ENCODE peak calls at places on chromosome 12, in four cellular contexts. One of them, this sample, is unnamed.

GRCh38 chr12:106246891-106247730 is 709 bp downstream of the CKAP4 start:
- DNase-seq in foreskin melanocyte: no peak
- DNase-seq in HEK293T: peak; percentile 45
- DNase-seq in ovary: peak; percentile 76
- DNase-seq in this sample: peak; percentile 57

GRCh38 chr12:100643246-100643645 is 69.8 kb downstream of the GAS2L3 start:
- DNase-seq in foreskin melanocyte: no peak
- DNase-seq in HEK293T: no peak
- DNase-seq in ovary: no peak
- DNase-seq in this sample: no peak

GRCh38 chr12:54858562-54858961 is 4.2 kb downstream of the MUCL1 start:
- DNase-seq in foreskin melanocyte: no peak
- DNase-seq in HEK293T: no peak
- DNase-seq in ovary: no peak
- DNase-seq in this sample: no peak

GRCh38 chr12:122013792-122014590 is 7.7 kb upstream of the BCL7A start:
- DNase-seq in foreskin melanocyte: no peak
- DNase-seq in HEK293T: no peak
- DNase-seq in ovary: no peak
- DNase-seq in this sample: no peak

GRCh38 chr12:4438834-4439596 is 6.6 kb downstream of the FGF6 start:
- DNase-seq in foreskin melanocyte: no peak
- DNase-seq in HEK293T: no peak
- DNase-seq in ovary: no peak
- DNase-seq in this sample: no peak

GRCh38 chr12:59086124-59086523 is 165.8 kb upstream of the LRIG3 start:
- DNase-seq in foreskin melanocyte: no peak
- DNase-seq in HEK293T: no peak
- DNase-seq in ovary: no peak
- DNase-seq in this sample: no peak

GRCh38 chr12:85575115-85576096 is 260.8 kb downstream of the RASSF9 start:
- DNase-seq in foreskin melanocyte: peak; percentile 64
- DNase-seq in HEK293T: peak; percentile 66
- DNase-seq in ovary: peak; percentile 21
- DNase-seq in this sample: peak; percentile 72

GRCh38 chr12:20350495-20350894 is 17.8 kb upstream of the PDE3A start:
- DNase-seq in foreskin melanocyte: no peak
- DNase-seq in HEK293T: no peak
- DNase-seq in ovary: no peak
- DNase-seq in this sample: no peak